ENCODE peak calls at places on chromosomes 7 and 10, in ten cellular contexts. One of them, this sample, is unnamed.

GRCh38 chr7:56009695-56010094 is 41.5 kb downstream of the PSPH start:
- DNase-seq in COR-L47: peak
- DNase-seq in germinal center: no peak
- DNase-seq in hypothalamus: peak
- DNase-seq in naive thymus-derived CD8-positive, alpha-beta T cell: no peak
- DNase-seq in neural crest cell: no peak
- DNase-seq in LHCN-M2: no peak
- DNase-seq in WTC11: no peak
- DNase-seq in central memory CD8-positive, alpha-beta T cell: no peak
- DNase-seq in GM04504: no peak
- DNase-seq in this sample: no peak

GRCh38 chr7:127415060-127415742 is 22.7 kb upstream of the ZNF800 start:
- DNase-seq in neural crest cell: no peak
- DNase-seq in GM04504: no peak
- DNase-seq in naive thymus-derived CD8-positive, alpha-beta T cell: no peak
- DNase-seq in hypothalamus: no peak
- DNase-seq in WTC11: no peak
- DNase-seq in LHCN-M2: no peak
- DNase-seq in central memory CD8-positive, alpha-beta T cell: no peak
- DNase-seq in germinal center: no peak
- DNase-seq in COR-L47: no peak
- DNase-seq in this sample: no peak

GRCh38 chr7:139252451-139252850 is 21.4 kb downstream of the UBN2 start:
- DNase-seq in COR-L47: no peak
- DNase-seq in LHCN-M2: peak
- DNase-seq in central memory CD8-positive, alpha-beta T cell: no peak
- DNase-seq in neural crest cell: no peak
- DNase-seq in WTC11: no peak
- DNase-seq in germinal center: no peak
- DNase-seq in GM04504: no peak
- DNase-seq in hypothalamus: no peak
- DNase-seq in naive thymus-derived CD8-positive, alpha-beta T cell: no peak
- DNase-seq in this sample: no peak

GRCh38 chr7:40815512-40815911 is 680.7 kb downstream of the SUGCT start:
- DNase-seq in COR-L47: no peak
- DNase-seq in GM04504: peak
- DNase-seq in central memory CD8-positive, alpha-beta T cell: no peak
- DNase-seq in neural crest cell: no peak
- DNase-seq in LHCN-M2: peak
- DNase-seq in germinal center: no peak
- DNase-seq in WTC11: no peak
- DNase-seq in naive thymus-derived CD8-positive, alpha-beta T cell: no peak
- DNase-seq in hypothalamus: no peak
- DNase-seq in this sample: peak

GRCh38 chr7:149280151-149280550 is 18.2 kb downstream of the ZNF783 start:
- DNase-seq in germinal center: no peak
- DNase-seq in WTC11: no peak
- DNase-seq in GM04504: no peak
- DNase-seq in neural crest cell: no peak
- DNase-seq in LHCN-M2: no peak
- DNase-seq in naive thymus-derived CD8-positive, alpha-beta T cell: no peak
- DNase-seq in hypothalamus: no peak
- DNase-seq in central memory CD8-positive, alpha-beta T cell: no peak
- DNase-seq in COR-L47: no peak
- DNase-seq in this sample: no peak

GRCh38 chr7:142168746-142169145 is 57.2 kb downstream of the MGAM2 start:
- DNase-seq in COR-L47: no peak
- DNase-seq in central memory CD8-positive, alpha-beta T cell: no peak
- DNase-seq in GM04504: no peak
- DNase-seq in LHCN-M2: peak
- DNase-seq in hypothalamus: no peak
- DNase-seq in neural crest cell: no peak
- DNase-seq in germinal center: no peak
- DNase-seq in WTC11: no peak
- DNase-seq in naive thymus-derived CD8-positive, alpha-beta T cell: no peak
- DNase-seq in this sample: peak

GRCh38 chr7:100626530-100627237 is 14.3 kb downstream of the MOSPD3 start:
- DNase-seq in WTC11: peak
- DNase-seq in neural crest cell: peak
- DNase-seq in GM04504: no peak
- DNase-seq in germinal center: peak
- DNase-seq in hypothalamus: peak
- DNase-seq in central memory CD8-positive, alpha-beta T cell: peak
- DNase-seq in naive thymus-derived CD8-positive, alpha-beta T cell: peak
- DNase-seq in COR-L47: peak
- DNase-seq in LHCN-M2: peak
- DNase-seq in this sample: peak

GRCh38 chr10:69685802-69686585 is 55.9 kb downstream of the FAM241B start:
- DNase-seq in hypothalamus: no peak
- DNase-seq in GM04504: no peak
- DNase-seq in COR-L47: no peak
- DNase-seq in neural crest cell: no peak
- DNase-seq in LHCN-M2: no peak
- DNase-seq in WTC11: no peak
- DNase-seq in germinal center: no peak
- DNase-seq in central memory CD8-positive, alpha-beta T cell: no peak
- DNase-seq in naive thymus-derived CD8-positive, alpha-beta T cell: no peak
- DNase-seq in this sample: peak

GRCh38 chr7:132996581-132997242 is 85.2 kb downstream of the CHCHD3 start:
- DNase-seq in central memory CD8-positive, alpha-beta T cell: no peak
- DNase-seq in germinal center: no peak
- DNase-seq in LHCN-M2: no peak
- DNase-seq in WTC11: no peak
- DNase-seq in hypothalamus: no peak
- DNase-seq in neural crest cell: no peak
- DNase-seq in COR-L47: no peak
- DNase-seq in naive thymus-derived CD8-positive, alpha-beta T cell: no peak
- DNase-seq in GM04504: no peak
- DNase-seq in this sample: no peak

GRCh38 chr10:99395750-99396445 is 34.5 kb downstream of the GOT1 start:
- DNase-seq in GM04504: peak
- DNase-seq in neural crest cell: no peak
- DNase-seq in WTC11: no peak
- DNase-seq in germinal center: no peak
- DNase-seq in COR-L47: peak
- DNase-seq in LHCN-M2: peak
- DNase-seq in central memory CD8-positive, alpha-beta T cell: no peak
- DNase-seq in hypothalamus: no peak
- DNase-seq in naive thymus-derived CD8-positive, alpha-beta T cell: no peak
- DNase-seq in this sample: peak

GRCh38 chr10:121187375-121187774 is 336.2 kb downstream of the WDR11 start:
- DNase-seq in neural crest cell: no peak
- DNase-seq in naive thymus-derived CD8-positive, alpha-beta T cell: no peak
- DNase-seq in central memory CD8-positive, alpha-beta T cell: no peak
- DNase-seq in WTC11: no peak
- DNase-seq in GM04504: no peak
- DNase-seq in hypothalamus: no peak
- DNase-seq in LHCN-M2: no peak
- DNase-seq in germinal center: no peak
- DNase-seq in COR-L47: no peak
- DNase-seq in this sample: peak

GRCh38 chr10:45534572-45534971 is 138.0 kb downstream of the ZFAND4 start:
- DNase-seq in central memory CD8-positive, alpha-beta T cell: no peak
- DNase-seq in germinal center: no peak
- DNase-seq in hypothalamus: no peak
- DNase-seq in naive thymus-derived CD8-positive, alpha-beta T cell: no peak
- DNase-seq in neural crest cell: no peak
- DNase-seq in LHCN-M2: no peak
- DNase-seq in COR-L47: no peak
- DNase-seq in GM04504: no peak
- DNase-seq in WTC11: no peak
- DNase-seq in this sample: no peak

GRCh38 chr10:113523628-113524027 is 29.2 kb upstream of the HABP2 start:
- DNase-seq in naive thymus-derived CD8-positive, alpha-beta T cell: no peak
- DNase-seq in GM04504: no peak
- DNase-seq in WTC11: no peak
- DNase-seq in COR-L47: no peak
- DNase-seq in hypothalamus: no peak
- DNase-seq in central memory CD8-positive, alpha-beta T cell: no peak
- DNase-seq in neural crest cell: no peak
- DNase-seq in LHCN-M2: no peak
- DNase-seq in germinal center: no peak
- DNase-seq in this sample: no peak

GRCh38 chr10:126135177-126135576 is 238.8 kb downstream of the FANK1 start:
- DNase-seq in hypothalamus: no peak
- DNase-seq in WTC11: peak
- DNase-seq in central memory CD8-positive, alpha-beta T cell: no peak
- DNase-seq in germinal center: no peak
- DNase-seq in LHCN-M2: no peak
- DNase-seq in neural crest cell: no peak
- DNase-seq in COR-L47: no peak
- DNase-seq in naive thymus-derived CD8-positive, alpha-beta T cell: no peak
- DNase-seq in GM04504: no peak
- DNase-seq in this sample: no peak